ENCODE peak calls at places on chromosomes 5 and 9, in six cellular contexts. C, M, H, X, O and K are unnamed samples.

GRCh38 chr5:93717162-93717561 is 24.2 kb downstream of the POU5F2 start:
- DNase-seq in O (no peak), M (no peak), C (peak; percentile 31), H (no peak), X (no peak), K (peak; percentile 45)

GRCh38 chr5:98319299-98320011 is 454.0 kb upstream of the RGMB start:
- DNase-seq in C (no peak), O (no peak), M (no peak), H (no peak), X (no peak), K (no peak)

GRCh38 chr9:19781240-19781639 is 7.6 kb downstream of the SLC24A2 start:
- DNase-seq in M (no peak), X (no peak), H (no peak), O (peak; percentile 27), C (no peak), K (no peak)

GRCh38 chr9:79572891-79573696 is 1.3 kb downstream of the TLE4 start:
- DNase-seq in M (peak; percentile 27), O (peak; percentile 62), H (no peak), X (no peak), C (peak; percentile 4), K (no peak)

GRCh38 chr5:149357370-149358293 is at the start of gene PCYOX1L:
- DNase-seq in M (peak; percentile 98), H (peak; percentile 82), C (peak; percentile 94), X (peak; percentile 87), O (peak; percentile 98), K (peak; percentile 92)

GRCh38 chr9:101574773-101575333 is 19.9 kb downstream of the PPP3R2 start:
- DNase-seq in H (no peak), C (no peak), O (no peak), X (no peak), M (no peak), K (no peak)

GRCh38 chr9:129202613-129203555 is 24.8 kb upstream of the IER5L start:
- DNase-seq in M (peak; percentile 90), H (no peak), O (peak; percentile 95), C (peak; percentile 83), X (no peak), K (peak; percentile 28)

GRCh38 chr9:110410926-110411325 is 73.3 kb upstream of the TXNDC8 start:
- DNase-seq in X (no peak), O (no peak), H (no peak), M (no peak), C (no peak), K (no peak)

GRCh38 chr9:119961774-119962408 is 592.7 kb upstream of the BRINP1 start:
- DNase-seq in C (peak; percentile 56), H (no peak), O (peak; percentile 73), X (peak; percentile 44), M (peak; percentile 48), K (peak; percentile 12)

GRCh38 chr9:125460346-125460745 is 198.7 kb downstream of the GAPVD1 start:
- DNase-seq in M (no peak), C (no peak), O (no peak), X (no peak), H (no peak), K (no peak)

GRCh38 chr5:150488519-150489357 is 19.2 kb upstream of the NDST1 start:
- DNase-seq in X (no peak), O (no peak), C (no peak), M (peak; percentile 73), H (no peak), K (no peak)

GRCh38 chr9:125674981-125675973 is 31.7 kb downstream of the MAPKAP1 start:
- DNase-seq in M (no peak), H (no peak), O (no peak), X (no peak), C (peak; percentile 72), K (peak; percentile 51)

GRCh38 chr5:170783498-170784247 is at the start of gene GABRP:
- DNase-seq in M (no peak), X (no peak), H (no peak), C (no peak), O (peak; percentile 32), K (no peak)
- TF ChIP-seq USF2 in M (no peak), X (no peak), H (no peak), C (no peak), O (no peak), K (no peak)

DNA sequence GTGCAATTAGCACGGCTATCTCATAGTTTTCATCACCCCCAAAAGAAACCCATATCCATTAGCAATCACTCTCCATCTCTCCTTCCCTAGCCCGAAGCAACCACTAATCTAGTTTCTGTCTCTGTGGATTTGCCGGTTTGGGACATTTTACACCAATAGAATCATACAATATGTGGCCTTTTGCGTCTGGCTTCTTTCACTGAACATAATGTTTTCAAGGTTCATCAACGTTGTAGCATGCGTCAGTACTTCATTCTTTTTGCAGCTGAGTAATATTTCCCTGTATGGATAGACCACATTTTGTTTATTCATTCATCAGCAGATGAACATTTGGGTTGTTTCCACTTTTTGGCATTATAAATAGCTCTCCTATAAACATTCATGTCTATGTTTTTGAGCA is 75.4 kb upstream of the TBC1D2 start:
- DNase-seq in O (no peak), M (no peak), X (no peak), H (no peak), C (no peak), K (no peak)
- TF ChIP-seq EP300 in O (no peak), M (no peak), X (no peak), H (no peak), C (no peak), K (no peak)

GRCh38 chr5:131505237-131505908 is 129.7 kb downstream of the RAPGEF6 start:
- DNase-seq in O (no peak), X (no peak), H (no peak), C (no peak), M (no peak), K (no peak)
- TF ChIP-seq USF2 in O (no peak), X (no peak), H (no peak), C (no peak), M (no peak), K (no peak)

GRCh38 chr5:178279026-178279722 is 46.6 kb upstream of the PHYKPL start:
- DNase-seq in O (no peak), M (no peak), C (no peak), H (no peak), X (no peak), K (no peak)

GRCh38 chr5:178279723-178280438 is 47.3 kb upstream of the PHYKPL start:
- DNase-seq in O (peak; percentile 94), X (peak; percentile 36), C (peak; percentile 54), M (peak; percentile 88), H (no peak), K (peak; percentile 59)

GRCh38 chr5:178281321-178281720 is 48.7 kb upstream of the PHYKPL start:
- DNase-seq in X (no peak), C (no peak), O (no peak), M (no peak), H (no peak), K (no peak)

GRCh38 chr5:178282391-178282790 is 49.8 kb upstream of the PHYKPL start:
- DNase-seq in H (no peak), M (no peak), X (no peak), C (no peak), O (no peak), K (no peak)

DNA sequence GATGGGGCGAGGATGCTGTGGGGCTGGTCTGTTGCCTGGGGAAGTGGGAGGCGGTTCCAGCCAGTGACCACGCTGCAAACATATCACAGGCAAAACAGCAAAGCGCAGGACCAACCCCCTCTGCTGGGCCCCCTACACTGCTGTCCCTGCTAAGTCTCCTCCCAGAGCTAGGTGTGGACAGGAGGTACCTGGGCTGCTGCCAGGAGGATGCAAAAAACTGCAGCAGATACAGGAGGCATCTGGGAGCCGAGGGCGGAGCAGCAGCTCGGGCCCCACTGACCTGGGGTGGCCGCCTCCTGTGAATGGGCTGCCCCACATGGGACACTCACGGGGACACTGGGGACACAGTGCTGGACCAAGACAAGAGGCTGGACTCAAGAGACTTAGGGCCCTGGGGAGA is 48.0 kb upstream of the PHYKPL start:
- DNase-seq in H (no peak), C (no peak), M (no peak), O (peak; percentile 46), X (no peak), K (no peak)
- TF ChIP-seq EP300 in H (no peak), C (no peak), M (no peak), O (no peak), X (no peak), K (no peak)